ENCODE peak calls at places on chromosomes 13 and 19, in six cellular contexts. F, N, T, D, V and I are unnamed samples.

GRCh38 chr13:40916207-40916998 is 102.7 kb downstream of the ELF1 start:
- DNase-seq in F (no peak), N (no peak), T (no peak), D (peak), V (no peak), I (no peak)

GRCh38 chr13:44432595-44432994 is 59.0 kb downstream of the SERP2 start:
- DNase-seq in F (no peak), N (peak), T (no peak), D (no peak), V (peak), I (no peak)

GRCh38 chr13:28324181-28324789 is 170.6 kb downstream of the FLT1 start:
- DNase-seq in F (no peak), N (no peak), T (peak), D (peak), V (peak), I (peak)

GRCh38 chr13:112984501-112984900 is 15.5 kb downstream of the MCF2L start:
- DNase-seq in F (no peak), N (no peak), T (no peak), D (no peak), V (no peak), I (no peak)

GRCh38 chr13:101977475-101977874 is 424.4 kb downstream of the FGF14 start:
- DNase-seq in F (no peak), N (no peak), T (no peak), D (no peak), V (no peak), I (no peak)

GRCh38 chr13:26300140-26300539 is 46.2 kb downstream of the CDK8 start:
- DNase-seq in F (no peak), N (no peak), T (no peak), D (peak), V (peak), I (peak)

GRCh38 chr19:39515551-39516191 is 732 bp downstream of the SELENOV start:
- DNase-seq in F (no peak), N (no peak), T (no peak), D (no peak), V (no peak), I (no peak)

GRCh38 chr19:33898062-33898677 is 101.5 kb downstream of the KCTD15 start:
- DNase-seq in F (no peak), N (no peak), T (no peak), D (no peak), V (no peak), I (no peak)

GRCh38 chr19:8451885-8452284 is 7.1 kb downstream of the HNRNPM start:
- DNase-seq in F (no peak), N (no peak), T (no peak), D (peak), V (peak), I (peak)

GRCh38 chr13:95480131-95480545 is 72.4 kb upstream of the CLDN10 start:
- DNase-seq in F (no peak), N (no peak), T (peak), D (no peak), V (no peak), I (no peak)

GRCh38 chr19:30144794-30145193 is 202.8 kb downstream of the URI1 start:
- DNase-seq in F (no peak), N (no peak), T (no peak), D (no peak), V (no peak), I (no peak)

GRCh38 chr19:53631949-53632407 is at the start of gene DPRX:
- DNase-seq in F (no peak), N (no peak), T (no peak), D (no peak), V (no peak), I (no peak)

GRCh38 chr19:1236566-1236965 is 1.2 kb downstream of the CBARP start:
- DNase-seq in F (no peak), N (no peak), T (no peak), D (no peak), V (no peak), I (no peak)

GRCh38 chr19:1237754-1238372 is at the start of gene CBARP:
- DNase-seq in F (no peak), N (peak), T (peak), D (no peak), V (no peak), I (no peak)

GRCh38 chr19:1235625-1236538 is 1.9 kb downstream of the CBARP start:
- DNase-seq in F (no peak), N (no peak), T (no peak), D (no peak), V (no peak), I (no peak)

GRCh38 chr19:1238373-1239303 is 833 bp upstream of the CBARP start:
- DNase-seq in F (no peak), N (no peak), T (no peak), D (no peak), V (no peak), I (no peak)

DNA sequence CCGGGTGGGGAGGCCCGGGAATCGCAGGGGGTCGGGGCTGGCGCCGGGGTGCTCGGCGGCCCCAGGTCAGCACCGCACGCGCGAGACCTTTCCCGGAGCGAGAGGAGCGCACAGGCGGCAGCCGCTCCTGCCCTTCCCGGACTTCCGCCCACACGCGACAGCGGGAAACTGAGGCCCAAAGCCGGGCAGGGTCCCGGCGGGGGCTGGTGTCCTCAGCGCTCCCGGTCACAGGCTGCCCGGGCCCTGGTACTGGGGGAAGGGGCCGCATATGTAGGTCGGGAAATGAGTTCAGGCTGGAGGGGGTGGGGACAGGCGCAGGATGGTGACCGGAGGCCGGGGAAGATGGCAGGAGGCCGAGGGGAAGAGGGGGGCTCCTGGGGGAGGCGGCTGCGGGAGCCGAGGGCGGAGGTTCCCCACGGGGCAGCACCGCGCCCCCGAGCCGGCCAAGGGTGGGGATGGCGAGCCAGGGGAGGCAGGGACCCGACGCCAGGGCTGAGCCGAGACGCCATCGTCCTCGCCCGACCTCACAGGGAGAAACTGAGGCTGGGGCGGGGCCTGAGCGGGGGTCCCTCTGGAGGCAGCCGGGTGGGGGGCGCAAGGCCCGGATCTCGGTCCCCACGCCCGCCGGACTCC is 662 bp downstream of the CBARP start:
- DNase-seq in F (no peak), N (peak), T (no peak), D (no peak), V (no peak), I (no peak)
- H3K4me3 ChIP-seq in F (peak), N (peak), T (peak), D (peak), V (peak), I (peak)

DNA sequence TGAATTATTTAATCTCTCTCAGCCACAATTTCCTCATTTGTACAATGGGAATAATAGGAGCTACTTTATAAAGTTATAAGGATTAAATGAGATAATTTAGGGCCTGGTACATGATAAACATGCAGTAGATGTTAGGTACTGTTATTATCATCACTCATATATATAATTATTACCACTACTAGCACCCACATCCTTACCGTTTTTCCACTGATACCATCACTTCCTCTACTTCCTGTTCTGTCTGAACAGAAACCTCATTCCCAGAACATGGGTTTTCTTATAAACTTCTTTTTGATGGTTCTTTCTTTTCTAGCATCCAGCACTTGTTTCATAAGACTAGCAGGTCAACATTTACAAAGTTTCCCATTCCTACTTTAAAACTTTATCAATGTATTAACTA is 6.3 kb downstream of the CDADC1 start:
- DNase-seq in F (no peak), N (no peak), T (no peak), D (no peak), V (no peak), I (no peak)
- TF ChIP-seq CTCF in F (no peak), N (no peak), T (no peak), D (no peak), V (no peak), I (no peak)

GRCh38 chr19:38243279-38243673 is 12.9 kb downstream of the PPP1R14A start:
- DNase-seq in F (no peak), N (no peak), T (no peak), D (no peak), V (no peak), I (no peak)
- H3K4me3 ChIP-seq in F (no peak), N (no peak), T (peak), D (no peak), V (no peak), I (no peak)

DNA sequence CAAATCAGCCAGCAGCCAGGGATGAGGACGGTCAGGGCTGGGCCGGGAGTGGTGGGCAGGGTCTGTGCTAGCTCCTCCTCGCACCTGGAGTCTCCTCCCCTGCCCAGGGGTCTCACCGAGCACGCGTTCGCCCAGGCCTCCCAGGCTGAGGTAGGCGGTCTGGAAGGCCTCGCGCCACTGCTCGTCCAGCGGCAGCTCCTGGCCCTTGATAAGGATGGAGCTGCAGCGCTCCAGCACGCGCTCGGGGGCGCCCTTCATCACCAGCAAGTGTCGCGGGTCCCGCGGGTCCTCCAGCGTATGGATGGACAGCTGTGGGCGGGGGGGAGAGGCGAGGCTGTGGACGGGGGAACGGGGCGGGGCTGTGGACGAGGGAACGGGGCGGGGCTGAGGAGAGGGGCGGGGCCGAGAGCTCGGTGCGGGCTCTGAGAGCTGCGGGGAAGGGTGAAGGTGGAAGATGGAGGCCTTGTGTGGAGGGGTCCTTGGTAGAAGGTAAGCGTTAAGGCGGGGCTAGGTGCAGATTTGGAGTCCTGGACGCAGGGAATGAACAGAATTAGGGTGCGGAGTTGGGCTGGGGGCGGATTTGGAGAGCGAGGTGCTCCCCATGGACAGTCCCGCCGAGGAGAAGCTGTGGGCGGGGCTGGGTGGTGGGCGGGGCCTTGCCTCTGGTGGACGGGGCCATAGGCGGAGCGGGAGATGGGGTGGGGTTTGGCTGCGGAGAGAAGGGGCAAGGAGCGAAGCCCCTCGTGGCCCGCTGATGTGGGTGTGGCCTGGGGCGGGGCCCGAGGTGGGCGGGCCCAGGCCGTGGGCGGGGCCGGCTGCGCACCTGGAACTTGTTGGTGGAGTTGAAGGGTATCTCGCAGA is 5.7 kb downstream of the ATP4A start:
- DNase-seq in F (no peak), N (peak), T (peak), D (peak), V (peak), I (no peak)
- TF ChIP-seq CTCF in F (no peak), N (no peak), T (no peak), D (no peak), V (no peak), I (no peak)

GRCh38 chr19:5631511-5632240 is 8.8 kb downstream of the SAFB start:
- DNase-seq in F (no peak), N (no peak), T (no peak), D (peak), V (no peak), I (no peak)
- H3K4me3 ChIP-seq in F (no peak), N (peak), T (peak), D (no peak), V (no peak), I (no peak)

GRCh38 chr19:17105548-17105947 is 30.0 kb downstream of the MYO9B start:
- DNase-seq in F (no peak), N (no peak), T (no peak), D (no peak), V (no peak), I (no peak)

GRCh38 chr19:17101686-17102628 is 26.4 kb downstream of the MYO9B start:
- DNase-seq in F (no peak), N (no peak), T (no peak), D (no peak), V (no peak), I (no peak)

GRCh38 chr19:17104679-17105078 is 29.1 kb downstream of the MYO9B start:
- DNase-seq in F (no peak), N (no peak), T (no peak), D (no peak), V (no peak), I (no peak)

GRCh38 chr19:17107546-17108452 is 32.2 kb downstream of the MYO9B start:
- DNase-seq in F (peak), N (peak), T (peak), D (peak), V (peak), I (peak)

GRCh38 chr19:17103177-17103576 is 27.6 kb downstream of the MYO9B start:
- DNase-seq in F (no peak), N (no peak), T (no peak), D (no peak), V (peak), I (no peak)
- TF ChIP-seq CTCF in F (peak), N (no peak), T (peak), D (peak), V (peak), I (peak)

GRCh38 chr19:1169921-1170885 is 3.9 kb downstream of the SBNO2 start:
- DNase-seq in F (no peak), N (peak), T (no peak), D (peak), V (peak), I (peak)
- H3K4me3 ChIP-seq in F (no peak), N (peak), T (no peak), D (no peak), V (peak), I (no peak)